ENCODE peak calls at places on chromosomes 4 and X, in nine cellular contexts. One of them, this sample, is unnamed.

GRCh38 chr4:16256343-16256742 is 30.1 kb upstream of the TAPT1 start:
- DNase-seq in HEK293T: no peak
- DNase-seq in tibial artery: no peak
- DNase-seq in heart right ventricle: no peak
- DNase-seq in kidney: peak
- DNase-seq in EL: no peak
- DNase-seq in activated naive CD4-positive, alpha-beta T cell treated with anti-CD3 and anti-CD28 coated beads, Interleukin-2, amount 10 ng/mL, durations not matched to agents 7 days and 5 days: no peak
- DNase-seq in transverse colon: no peak
- DNase-seq in AG08396: no peak
- DNase-seq in this sample: no peak

GRCh38 chr4:106971586-106971985 is 64.5 kb downstream of the DKK2 start:
- DNase-seq in HEK293T: no peak
- DNase-seq in tibial artery: no peak
- DNase-seq in heart right ventricle: no peak
- DNase-seq in kidney: no peak
- DNase-seq in EL: no peak
- DNase-seq in activated naive CD4-positive, alpha-beta T cell treated with anti-CD3 and anti-CD28 coated beads, Interleukin-2, amount 10 ng/mL, durations not matched to agents 7 days and 5 days: no peak
- DNase-seq in transverse colon: no peak
- DNase-seq in AG08396: no peak
- DNase-seq in this sample: no peak

GRCh38 chr4:140302151-140302859 is 71.1 kb upstream of the SCOC start:
- DNase-seq in HEK293T: no peak
- DNase-seq in tibial artery: no peak
- DNase-seq in heart right ventricle: no peak
- DNase-seq in kidney: no peak
- DNase-seq in EL: no peak
- DNase-seq in activated naive CD4-positive, alpha-beta T cell treated with anti-CD3 and anti-CD28 coated beads, Interleukin-2, amount 10 ng/mL, durations not matched to agents 7 days and 5 days: no peak
- DNase-seq in transverse colon: no peak
- DNase-seq in AG08396: no peak
- DNase-seq in this sample: no peak

GRCh38 chr4:98601719-98602118 is 56.7 kb downstream of the TSPAN5 start:
- DNase-seq in HEK293T: no peak
- DNase-seq in tibial artery: no peak
- DNase-seq in heart right ventricle: no peak
- DNase-seq in kidney: no peak
- DNase-seq in EL: no peak
- DNase-seq in activated naive CD4-positive, alpha-beta T cell treated with anti-CD3 and anti-CD28 coated beads, Interleukin-2, amount 10 ng/mL, durations not matched to agents 7 days and 5 days: no peak
- DNase-seq in transverse colon: no peak
- DNase-seq in AG08396: no peak
- DNase-seq in this sample: no peak

GRCh38 chrX:87702795-87703194 is 185.2 kb downstream of the KLHL4 start:
- DNase-seq in HEK293T: no peak
- DNase-seq in tibial artery: no peak
- DNase-seq in heart right ventricle: no peak
- DNase-seq in kidney: no peak
- DNase-seq in EL: no peak
- DNase-seq in activated naive CD4-positive, alpha-beta T cell treated with anti-CD3 and anti-CD28 coated beads, Interleukin-2, amount 10 ng/mL, durations not matched to agents 7 days and 5 days: no peak
- DNase-seq in transverse colon: no peak
- DNase-seq in AG08396: no peak
- DNase-seq in this sample: no peak

GRCh38 chr4:3135155-3136011 is 60.9 kb downstream of the HTT start:
- DNase-seq in HEK293T: no peak
- DNase-seq in tibial artery: no peak
- DNase-seq in heart right ventricle: no peak
- DNase-seq in kidney: no peak
- DNase-seq in EL: no peak
- DNase-seq in activated naive CD4-positive, alpha-beta T cell treated with anti-CD3 and anti-CD28 coated beads, Interleukin-2, amount 10 ng/mL, durations not matched to agents 7 days and 5 days: no peak
- DNase-seq in transverse colon: no peak
- DNase-seq in AG08396: no peak
- DNase-seq in this sample: no peak

GRCh38 chr4:173503330-173504180 is 26.5 kb downstream of the HAND2 start:
- DNase-seq in HEK293T: no peak
- DNase-seq in tibial artery: no peak
- DNase-seq in heart right ventricle: no peak
- DNase-seq in kidney: no peak
- DNase-seq in EL: no peak
- DNase-seq in activated naive CD4-positive, alpha-beta T cell treated with anti-CD3 and anti-CD28 coated beads, Interleukin-2, amount 10 ng/mL, durations not matched to agents 7 days and 5 days: no peak
- DNase-seq in transverse colon: no peak
- DNase-seq in AG08396: no peak
- DNase-seq in this sample: no peak

GRCh38 chr4:18082254-18082653 is 60.7 kb upstream of the LCORL start:
- DNase-seq in HEK293T: no peak
- DNase-seq in tibial artery: no peak
- DNase-seq in heart right ventricle: no peak
- DNase-seq in kidney: no peak
- DNase-seq in EL: no peak
- DNase-seq in activated naive CD4-positive, alpha-beta T cell treated with anti-CD3 and anti-CD28 coated beads, Interleukin-2, amount 10 ng/mL, durations not matched to agents 7 days and 5 days: no peak
- DNase-seq in transverse colon: no peak
- DNase-seq in AG08396: no peak
- DNase-seq in this sample: no peak

GRCh38 chr4:54395013-54395527 is 166.0 kb downstream of the PDGFRA start:
- DNase-seq in HEK293T: no peak
- DNase-seq in tibial artery: no peak
- DNase-seq in heart right ventricle: no peak
- DNase-seq in kidney: no peak
- DNase-seq in EL: no peak
- DNase-seq in activated naive CD4-positive, alpha-beta T cell treated with anti-CD3 and anti-CD28 coated beads, Interleukin-2, amount 10 ng/mL, durations not matched to agents 7 days and 5 days: no peak
- DNase-seq in transverse colon: no peak
- DNase-seq in AG08396: no peak
- DNase-seq in this sample: no peak

GRCh38 chrX:151970661-151971060 is 3.8 kb downstream of the GABRE start:
- DNase-seq in HEK293T: no peak
- DNase-seq in tibial artery: peak
- DNase-seq in heart right ventricle: peak
- DNase-seq in kidney: peak
- DNase-seq in EL: peak
- DNase-seq in activated naive CD4-positive, alpha-beta T cell treated with anti-CD3 and anti-CD28 coated beads, Interleukin-2, amount 10 ng/mL, durations not matched to agents 7 days and 5 days: no peak
- DNase-seq in transverse colon: peak
- DNase-seq in AG08396: peak
- DNase-seq in this sample: no peak

GRCh38 chr4:144565558-144566195 is 80.3 kb upstream of the HHIP start:
- DNase-seq in HEK293T: no peak
- DNase-seq in tibial artery: no peak
- DNase-seq in heart right ventricle: no peak
- DNase-seq in kidney: no peak
- DNase-seq in EL: peak
- DNase-seq in activated naive CD4-positive, alpha-beta T cell treated with anti-CD3 and anti-CD28 coated beads, Interleukin-2, amount 10 ng/mL, durations not matched to agents 7 days and 5 days: no peak
- DNase-seq in transverse colon: no peak
- DNase-seq in AG08396: no peak
- DNase-seq in this sample: no peak

GRCh38 chr4:127641524-127641923 is 8.8 kb downstream of the INTU start:
- DNase-seq in HEK293T: no peak
- DNase-seq in tibial artery: no peak
- DNase-seq in heart right ventricle: no peak
- DNase-seq in kidney: no peak
- DNase-seq in EL: peak
- DNase-seq in activated naive CD4-positive, alpha-beta T cell treated with anti-CD3 and anti-CD28 coated beads, Interleukin-2, amount 10 ng/mL, durations not matched to agents 7 days and 5 days: no peak
- DNase-seq in transverse colon: no peak
- DNase-seq in AG08396: no peak
- DNase-seq in this sample: no peak